ENCODE peak calls at places on chromosomes 12 and 14, in nine cellular contexts. K, D, B, R, I, H, A, V and X are unnamed samples.

GRCh38 chr12:4355843-4356327 is 23.6 kb downstream of the FGF23 start:
- DNase-seq in K (peak; percentile 55), D (peak; percentile 44), B (peak; percentile 76), R (peak; percentile 9), I (peak; percentile 32), H (no peak), A (no peak), V (peak; percentile 17), X (peak; percentile 41)

GRCh38 chr12:120439646-120440247 is 1.8 kb downstream of the COX6A1 start:
- DNase-seq in K (peak; percentile 57), D (peak; percentile 59), B (peak; percentile 78), R (peak; percentile 57), I (peak; percentile 65), H (no peak), A (no peak), V (peak; percentile 34), X (peak; percentile 80)

GRCh38 chr12:86712425-86712843 is 456.2 kb upstream of the MGAT4C start:
- DNase-seq in K (no peak), D (no peak), B (peak; percentile 97), R (peak; percentile 97), I (peak; percentile 99), H (no peak), A (peak; percentile 96), V (no peak), X (no peak)

GRCh38 chr14:51677276-51677675 is 25.6 kb downstream of the FRMD6 start:
- DNase-seq in K (no peak), D (no peak), B (no peak), R (no peak), I (peak; percentile 58), H (no peak), A (no peak), V (no peak), X (no peak)

GRCh38 chr14:21734457-21735074 is 60.9 kb upstream of the OR4E1 start:
- DNase-seq in K (no peak), D (no peak), B (peak; percentile 69), R (peak; percentile 34), I (peak; percentile 68), H (no peak), A (peak; percentile 2), V (no peak), X (peak; percentile 35)

GRCh38 chr12:56377310-56377988 is 14.8 kb upstream of the APOF start:
- DNase-seq in K (no peak), D (no peak), B (peak; percentile 48), R (peak; percentile 59), I (peak; percentile 32), H (no peak), A (peak; percentile 29), V (no peak), X (no peak)

GRCh38 chr14:94397899-94398479 is 9.6 kb upstream of the SERPINA1 start:
- DNase-seq in K (no peak), D (no peak), B (no peak), R (no peak), I (no peak), H (no peak), A (no peak), V (no peak), X (no peak)

GRCh38 chr12:7352661-7353060 is 48.8 kb downstream of the ACSM4 start:
- DNase-seq in K (no peak), D (no peak), B (no peak), R (no peak), I (no peak), H (no peak), A (no peak), V (no peak), X (no peak)

GRCh38 chr14:23119362-23120327 is 590 bp upstream of the CEBPE start:
- DNase-seq in K (no peak), D (no peak), B (no peak), R (no peak), I (no peak), H (no peak), A (no peak), V (no peak), X (peak; percentile 53)

GRCh38 chr14:99649643-99650042 is 4.7 kb downstream of the HHIPL1 start:
- DNase-seq in K (no peak), D (no peak), B (no peak), R (no peak), I (no peak), H (no peak), A (no peak), V (no peak), X (no peak)

GRCh38 chr12:69556383-69556782 is 28.9 kb upstream of the CCT2 start:
- DNase-seq in K (no peak), D (no peak), B (no peak), R (no peak), I (no peak), H (no peak), A (no peak), V (no peak), X (no peak)

GRCh38 chr12:96989916-96990315 is 82.9 kb downstream of the NEDD1 start:
- DNase-seq in K (no peak), D (no peak), B (peak; percentile 54), R (peak; percentile 35), I (peak; percentile 10), H (no peak), A (no peak), V (no peak), X (no peak)

GRCh38 chr12:7581609-7582008 is 78.0 kb upstream of the CD163 start:
- DNase-seq in K (no peak), D (no peak), B (no peak), R (no peak), I (no peak), H (no peak), A (no peak), V (no peak), X (no peak)

GRCh38 chr14:57502581-57503254 is 9.1 kb upstream of the CCDC198 start:
- DNase-seq in K (no peak), D (no peak), B (no peak), R (no peak), I (peak; percentile 16), H (no peak), A (no peak), V (peak; percentile 23), X (no peak)

GRCh38 chr12:4289334-4289878 is 15.8 kb downstream of the CCND2 start:
- DNase-seq in K (no peak), D (no peak), B (no peak), R (no peak), I (no peak), H (no peak), A (no peak), V (no peak), X (no peak)

GRCh38 chr12:94282675-94283074 is 134.3 kb downstream of the PLXNC1 start:
- DNase-seq in K (no peak), D (no peak), B (no peak), R (no peak), I (peak; percentile 33), H (no peak), A (no peak), V (no peak), X (no peak)

GRCh38 chr12:58920102-58920955 is at the start of gene LRIG3:
- DNase-seq in K (peak; percentile 94), D (peak; percentile 73), B (peak; percentile 90), R (peak; percentile 88), I (peak; percentile 92), H (peak; percentile 96), A (peak; percentile 55), V (peak; percentile 91), X (peak; percentile 76)

GRCh38 chr12:101945361-101946232 is 68.2 kb downstream of the DRAM1 start:
- DNase-seq in K (no peak), D (no peak), B (no peak), R (no peak), I (no peak), H (no peak), A (no peak), V (no peak), X (no peak)

GRCh38 chr12:70638639-70639349 is 1.6 kb upstream of the PTPRB start:
- DNase-seq in K (no peak), D (no peak), B (no peak), R (peak; percentile 45), I (no peak), H (no peak), A (no peak), V (no peak), X (no peak)

GRCh38 chr12:70639535-70639934 is 2.3 kb upstream of the PTPRB start:
- DNase-seq in K (no peak), D (no peak), B (no peak), R (no peak), I (no peak), H (no peak), A (no peak), V (no peak), X (no peak)

GRCh38 chr12:70635713-70636112 is 1.5 kb downstream of the PTPRB start:
- DNase-seq in K (no peak), D (no peak), B (no peak), R (no peak), I (no peak), H (no peak), A (no peak), V (no peak), X (no peak)

GRCh38 chr12:70637286-70637685 is at the start of gene PTPRB:
- DNase-seq in K (no peak), D (no peak), B (no peak), R (no peak), I (peak; percentile 11), H (no peak), A (no peak), V (no peak), X (no peak)

DNA sequence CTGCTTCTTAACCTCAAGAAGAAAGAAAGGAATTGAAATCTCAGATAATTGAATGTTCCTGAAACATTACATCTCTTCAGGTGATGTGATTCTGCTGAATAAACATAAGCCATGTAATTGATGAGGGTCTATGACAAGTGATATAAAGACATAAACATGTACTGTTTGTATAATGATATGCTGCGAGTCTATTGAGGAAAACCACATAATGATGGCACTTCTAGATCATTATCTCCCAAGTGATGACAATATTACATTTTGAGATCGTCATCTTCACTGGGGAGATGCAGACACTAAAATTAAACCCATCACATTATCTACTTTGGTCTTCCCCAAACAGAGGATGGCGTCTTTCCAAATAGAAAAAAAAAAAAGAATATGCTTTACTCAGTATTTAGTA is 457 bp upstream of the PTPRB start:
- DNase-seq in K (no peak), D (no peak), B (no peak), R (no peak), I (no peak), H (no peak), A (no peak), V (no peak), X (no peak)
- TF ChIP-seq CTCF in K (no peak), D (no peak), B (no peak), R (no peak), I (no peak), H (no peak), A (no peak), V (no peak), X (no peak)

GRCh38 chr14:68491793-68492192 is 301.1 kb downstream of the ZFP36L1 start:
- DNase-seq in K (no peak), D (no peak), B (no peak), R (no peak), I (no peak), H (no peak), A (no peak), V (no peak), X (no peak)
- TF ChIP-seq CTCF in K (no peak), D (no peak), B (no peak), R (no peak), I (no peak), H (no peak), A (no peak), V (no peak), X (no peak)

GRCh38 chr12:24780969-24781368 is 167.9 kb downstream of the BCAT1 start:
- DNase-seq in K (no peak), D (no peak), B (no peak), R (peak; percentile 4), I (peak; percentile 35), H (no peak), A (no peak), V (no peak), X (peak; percentile 10)
- TF ChIP-seq CTCF in K (no peak), D (peak; percentile 42), B (peak; percentile 12), R (peak; percentile 37), I (peak; percentile 13), H (no peak), A (peak; percentile 16), V (peak; percentile 8), X (peak; percentile 29)

GRCh38 chr14:96225745-96226151 is 21.1 kb downstream of the BDKRB2 start:
- DNase-seq in K (no peak), D (peak; percentile 39), B (peak; percentile 41), R (peak; percentile 54), I (no peak), H (no peak), A (peak; percentile 28), V (peak; percentile 30), X (no peak)
- TF ChIP-seq CTCF in K (no peak), D (peak; percentile 39), B (no peak), R (peak; percentile 50), I (no peak), H (no peak), A (peak; percentile 54), V (no peak), X (no peak)